ENCODE peak calls at places on chromosomes 6 and 20, in five cellular contexts. C, J, N, L and T are unnamed samples.

GRCh38 chr6:8047466-8048292 is 16.5 kb downstream of the BLOC1S5 start:
- DNase-seq in N (no peak), L (no peak), J (no peak), C (no peak), T (no peak)

GRCh38 chr6:108187519-108187918 is 21.7 kb downstream of the NR2E1 start:
- DNase-seq in N (no peak), C (no peak), L (no peak), J (no peak), T (no peak)

GRCh38 chr6:134240664-134241431 is 77.1 kb downstream of the SGK1 start:
- DNase-seq in L (peak; percentile 19), N (no peak), C (peak; percentile 75), J (no peak), T (no peak)

GRCh38 chr6:126307859-126308258 is 32.1 kb upstream of the CENPW start:
- DNase-seq in C (no peak), L (no peak), N (no peak), J (peak; percentile 46), T (peak; percentile 64)

GRCh38 chr6:156756630-156757610 is 20.3 kb upstream of the ARID1B start:
- DNase-seq in J (no peak), L (no peak), C (no peak), N (no peak), T (no peak)

GRCh38 chr20:23752481-23753193 is 1.9 kb upstream of the CST1 start:
- DNase-seq in C (no peak), J (no peak), N (no peak), L (no peak), T (no peak)

GRCh38 chr6:140380371-140381218 is 1006.1 kb upstream of the CITED2 start:
- DNase-seq in C (no peak), L (no peak), N (no peak), J (no peak), T (no peak)

GRCh38 chr20:62950741-62951140 is 1.8 kb upstream of the SLC17A9 start:
- DNase-seq in L (no peak), C (no peak), J (no peak), N (no peak), T (no peak)

GRCh38 chr20:57657537-57658446 is 37.6 kb upstream of the ZBP1 start:
- DNase-seq in L (no peak), C (peak; percentile 55), N (peak; percentile 69), J (peak; percentile 15), T (no peak)

GRCh38 chr6:1310628-1311399 is 1.1 kb upstream of the FOXQ1 start:
- DNase-seq in L (no peak), N (no peak), C (no peak), J (peak; percentile 72), T (no peak)

GRCh38 chr20:61797200-61797599 is 268.5 kb downstream of the TAF4 start:
- DNase-seq in J (no peak), C (no peak), N (no peak), L (no peak), T (no peak)

GRCh38 chr20:61387204-61387958 is 135.3 kb downstream of the CDH4 start:
- DNase-seq in L (no peak), J (no peak), N (no peak), C (no peak), T (peak; percentile 64)

GRCh38 chr6:109336221-109336955 is 45.9 kb downstream of the CD164 start:
- DNase-seq in J (peak; percentile 46), N (no peak), C (no peak), L (no peak), T (peak; percentile 11)

GRCh38 chr6:11702039-11702795 is 76.4 kb downstream of the ADTRP start:
- DNase-seq in C (no peak), J (peak; percentile 31), N (no peak), L (no peak), T (peak; percentile 90)

GRCh38 chr6:105192707-105193465 is 13.1 kb upstream of the POPDC3 start:
- DNase-seq in N (no peak), L (no peak), J (no peak), C (no peak), T (no peak)

GRCh38 chr6:106324726-106325335 is 729 bp downstream of the ATG5 start:
- DNase-seq in N (no peak), J (no peak), C (no peak), L (no peak), T (no peak)

GRCh38 chr20:45983279-45983743 is 11.3 kb upstream of the ZNF335 start:
- DNase-seq in J (no peak), C (no peak), N (no peak), L (no peak), T (no peak)

GRCh38 chr6:156832166-156832743 is 55.1 kb downstream of the ARID1B start:
- DNase-seq in J (no peak), N (peak; percentile 80), C (no peak), L (no peak), T (peak; percentile 49)

GRCh38 chr6:2257358-2257757 is 12.0 kb upstream of the GMDS start:
- DNase-seq in L (no peak), C (no peak), N (no peak), J (peak; percentile 18), T (no peak)

GRCh38 chr20:61588356-61589054 is 336.4 kb downstream of the CDH4 start:
- DNase-seq in N (no peak), J (no peak), L (no peak), C (no peak), T (no peak)

GRCh38 chr6:54002118-54002517 is 109.1 kb upstream of the MLIP start:
- DNase-seq in L (no peak), N (no peak), C (no peak), J (no peak), T (no peak)

GRCh38 chr20:18412202-18412901 is 54.5 kb downstream of the DZANK1 start:
- DNase-seq in N (no peak), C (no peak), J (no peak), L (no peak), T (no peak)

GRCh38 chr6:111944541-111944940 is 71.3 kb upstream of the FYN start:
- DNase-seq in L (no peak), C (no peak), N (no peak), J (no peak), T (no peak)

GRCh38 chr20:57573893-57574292 is 13.0 kb downstream of the PCK1 start:
- DNase-seq in N (no peak), L (no peak), J (no peak), C (no peak), T (no peak)

GRCh38 chr6:26251354-26252081 is 113.5 kb upstream of the BTN3A2 start:
- DNase-seq in J (peak; percentile 79), N (peak; percentile 95), C (peak; percentile 84), L (no peak), T (peak; percentile 71)

GRCh38 chr6:107275330-107275865 is 160.1 kb upstream of the BEND3 start:
- DNase-seq in L (no peak), N (no peak), J (no peak), C (no peak), T (peak; percentile 5)

GRCh38 chr6:15299430-15300131 is 53.7 kb downstream of the JARID2 start:
- DNase-seq in N (no peak), J (no peak), L (no peak), C (peak; percentile 78), T (no peak)